ENCODE peak calls at places on chromosomes 3 and 15, in seven cellular contexts. E is IMR-90, W is right atrium auricular region, N is body of pancreas, A is tibial artery, T is left lung, L is esophagus muscularis mucosa. K is an unnamed sample. For H3K4me1 and H3K27me3, the result is how much of the 10 kb centered on the place peaks cover.

GRCh38 chr3:9786825-9787654 is 5.2 kb downstream of the TADA3 start:
- DNase-seq in L (no peak), W (no peak), E (no peak), A (no peak), T (no peak), N (no peak), K (no peak)

GRCh38 chr3:45914362-45915077 is 28.2 kb downstream of the CCR9 start:
- DNase-seq in N (no peak), A (no peak), W (no peak), T (no peak), L (no peak), E (no peak), K (no peak)

GRCh38 chr3:188133646-188134045 is 20.3 kb upstream of the LPP start:
- DNase-seq in N (no peak), L (no peak), T (no peak), E (peak), W (no peak), A (no peak), K (no peak)

GRCh38 chr15:90266061-90266431 is 574 bp downstream of the NGRN start:
- DNase-seq in N (peak), E (peak), A (peak), T (peak), L (no peak), W (no peak), K (peak)

GRCh38 chr3:155462672-155463071 is 169.2 kb upstream of the STRIT1 start:
- DNase-seq in N (no peak), E (no peak), L (no peak), T (no peak), A (no peak), W (no peak), K (no peak)

GRCh38 chr15:80480909-80481308 is 76.7 kb downstream of the ARNT2 start:
- DNase-seq in A (peak), W (peak), T (no peak), L (no peak), E (peak), N (peak), K (no peak)

GRCh38 chr3:45906681-45907220 is 20.4 kb downstream of the CCR9 start:
- DNase-seq in E (peak), T (no peak), A (no peak), N (no peak), L (no peak), W (no peak), K (no peak)

GRCh38 chr15:45126535-45127158 is 3.0 kb downstream of the DUOXA1 start:
- DNase-seq in W (no peak), L (no peak), A (no peak), N (peak), E (peak), T (no peak), K (no peak)

GRCh38 chr3:46858996-46859710 is 4.1 kb downstream of the MYL3 start:
- DNase-seq in E (no peak), T (peak), N (peak), W (no peak), A (peak), L (no peak), K (no peak)

GRCh38 chr3:157239082-157239704 is 79.2 kb upstream of the CCNL1 start:
- DNase-seq in N (peak), L (no peak), A (peak), W (no peak), E (peak), T (peak), K (peak)

GRCh38 chr3:11201246-11202024 is 47.1 kb downstream of the HRH1 start:
- DNase-seq in E (no peak), T (no peak), L (no peak), W (no peak), N (no peak), A (peak), K (no peak)

GRCh38 chr3:106126016-106126525 is 257.3 kb upstream of the CBLB start:
- DNase-seq in N (no peak), A (no peak), L (no peak), T (no peak), W (no peak), E (peak), K (no peak)

GRCh38 chr3:54957711-54958110 is 29.9 kb upstream of the LRTM1 start:
- DNase-seq in L (no peak), E (peak), W (no peak), T (no peak), A (no peak), N (no peak), K (no peak)

GRCh38 chr3:129599607-129600006 is 6.9 kb downstream of the PLXND1 start:
- DNase-seq in E (peak), W (peak), N (peak), T (no peak), L (no peak), A (peak), K (no peak)

GRCh38 chr15:91627473-91628309 is 225.8 kb upstream of the SLCO3A1 start:
- DNase-seq in L (no peak), E (peak), W (no peak), T (no peak), A (no peak), N (peak), K (no peak)

GRCh38 chr3:81218023-81218422 is 543.4 kb downstream of the GBE1 start:
- DNase-seq in E (no peak), N (no peak), L (no peak), A (no peak), T (no peak), W (no peak), K (no peak)

GRCh38 chr15:91283155-91283554 is 183.1 kb downstream of the SV2B start:
- DNase-seq in A (no peak), L (no peak), W (no peak), E (no peak), T (no peak), N (no peak), K (no peak)

GRCh38 chr15:77867266-77868047 is 210.1 kb downstream of the TBC1D2B start:
- DNase-seq in E (no peak), N (peak), W (no peak), T (peak), A (no peak), L (no peak), K (no peak)

GRCh38 chr15:67405208-67406191 is 115.4 kb upstream of the C15orf61 start:
- DNase-seq in W (no peak), T (no peak), L (no peak), E (peak), N (no peak), A (no peak), K (no peak)

GRCh38 chr3:98500019-98500418 is 2.5 kb downstream of the OR5K2 start:
- DNase-seq in W (no peak), A (no peak), L (no peak), T (no peak), N (no peak), E (no peak), K (no peak)

GRCh38 chr3:173275740-173276139 is 121.8 kb upstream of the NLGN1 start:
- DNase-seq in L (no peak), A (no peak), N (no peak), T (no peak), E (no peak), W (no peak), K (no peak)

GRCh38 chr15:66411190-66411589 is 24.5 kb downstream of the MAP2K1 start:
- DNase-seq in E (no peak), L (no peak), W (no peak), A (no peak), T (no peak), N (no peak), K (no peak)

GRCh38 chr15:87419341-87419740 is 837.2 kb downstream of the NTRK3 start:
- DNase-seq in A (no peak), T (no peak), E (no peak), N (no peak), L (no peak), W (no peak), K (no peak)

GRCh38 chr15:48647963-48648362 is 2.5 kb upstream of the FBN1 start:
- DNase-seq in A (no peak), N (no peak), W (no peak), E (peak), T (no peak), L (peak), K (no peak)

GRCh38 chr3:19348929-19349564 is 200.7 kb downstream of the KCNH8 start:
- DNase-seq in W (no peak), L (no peak), A (no peak), T (no peak), E (peak), N (peak), K (no peak)

GRCh38 chr3:197308591-197308990 is 10.2 kb upstream of the DLG1 start:
- DNase-seq in N (no peak), L (peak), A (no peak), T (no peak), W (no peak), E (peak), K (no peak)

GRCh38 chr3:53084310-53085001 is 38.6 kb upstream of the SFMBT1 start:
- DNase-seq in E (no peak), T (no peak), L (no peak), A (no peak), W (peak), N (peak), K (no peak)

GRCh38 chr3:3184876-3185275 is 5.4 kb upstream of the CRBN start:
- DNase-seq in W (no peak), A (no peak), N (no peak), E (no peak), T (no peak), L (no peak), K (no peak)

GRCh38 chr3:127697531-127698240 is 24.9 kb downstream of the ABTB1 start:
- DNase-seq in A (peak), T (peak), L (peak), E (peak), W (peak), N (peak), K (no peak)

GRCh38 chr3:132880986-132881385 is 157.2 kb upstream of the TMEM108 start:
- DNase-seq in W (no peak), L (peak), T (no peak), E (no peak), N (no peak), A (no peak), K (no peak)

GRCh38 chr3:81910244-81910852 is 148.9 kb upstream of the GBE1 start:
- DNase-seq in E (peak), T (no peak), W (no peak), L (no peak), A (no peak), N (peak), K (peak)

GRCh38 chr3:100982710-100983109 is 10.5 kb downstream of the ABI3BP start:
- DNase-seq in A (peak), T (no peak), N (peak), E (peak), L (no peak), W (peak), K (no peak)

GRCh38 chr3:124410471-124410870 is 319.8 kb upstream of the UMPS start:
- DNase-seq in L (no peak), E (peak), T (no peak), A (no peak), N (no peak), W (no peak), K (no peak)

GRCh38 chr15:76193934-76194333 is 117.3 kb downstream of the ETFA start:
- DNase-seq in A (no peak), T (no peak), W (no peak), E (no peak), N (no peak), L (no peak), K (no peak)
- H3K4me1 ChIP-seq in A (under half), T (under half), W (under half), E (under half), N (under half), L (half or more), K (under half)

GRCh38 chr3:16800361-16800760 is 84.4 kb upstream of the PLCL2 start:
- DNase-seq in N (no peak), T (no peak), W (no peak), A (no peak), L (no peak), E (no peak), K (no peak)
- H3K27me3 ChIP-seq in N (under half), T (under half), W (under half), A (under half), L (under half), E (under half), K (under half)

GRCh38 chr3:152779649-152780048 is 55.3 kb upstream of the P2RY1 start:
- DNase-seq in L (no peak), A (no peak), T (no peak), W (no peak), E (no peak), N (no peak), K (no peak)
- H3K4me3 ChIP-seq in L (no peak), A (no peak), T (no peak), W (no peak), E (no peak), N (no peak), K (no peak)

GRCh38 chr3:139540686-139541085 is 1.1 kb upstream of the RBP1 start:
- DNase-seq in A (no peak), T (no peak), L (no peak), E (no peak), N (no peak), W (no peak), K (no peak)
- H3K4me1 ChIP-seq in A (under half), T (under half), L (under half), E (under half), N (half or more), W (under half), K (under half)